ENCODE peak calls at places on chromosomes 1 and 21, in eight cellular contexts. One of them, this sample, is unnamed.
A peak's percentile ranks its signal among the peaks of the same experiment; 100 is the strongest.

GRCh38 chr1:34924759-34925555 is 4.5 kb downstream of the DLGAP3 start:
- DNase-seq in fibroblast of lung: peak; percentile 50
- DNase-seq in upper lobe of right lung: peak; percentile 80
- DNase-seq in transverse colon: peak; percentile 37
- DNase-seq in endothelial cell of umbilical vein: peak; percentile 41
- DNase-seq in astrocyte: peak; percentile 26
- DNase-seq in AG04450: peak; percentile 20
- DNase-seq in psoas muscle: peak; percentile 75
- DNase-seq in this sample: peak; percentile 76

GRCh38 chr1:32334864-32335618 is 992 bp downstream of the MARCKSL1 start:
- DNase-seq in fibroblast of lung: peak; percentile 37
- DNase-seq in upper lobe of right lung: peak; percentile 77
- DNase-seq in transverse colon: peak; percentile 65
- DNase-seq in endothelial cell of umbilical vein: peak; percentile 41
- DNase-seq in astrocyte: no peak
- DNase-seq in AG04450: no peak
- DNase-seq in psoas muscle: peak; percentile 61
- DNase-seq in this sample: peak; percentile 71

GRCh38 chr1:81613803-81614202 is 186.9 kb upstream of the ADGRL2 start:
- DNase-seq in fibroblast of lung: no peak
- DNase-seq in upper lobe of right lung: no peak
- DNase-seq in transverse colon: no peak
- DNase-seq in endothelial cell of umbilical vein: no peak
- DNase-seq in astrocyte: no peak
- DNase-seq in AG04450: no peak
- DNase-seq in psoas muscle: no peak
- DNase-seq in this sample: no peak

GRCh38 chr1:58155418-58156123 is 391.0 kb downstream of the OMA1 start:
- DNase-seq in fibroblast of lung: no peak
- DNase-seq in upper lobe of right lung: no peak
- DNase-seq in transverse colon: no peak
- DNase-seq in endothelial cell of umbilical vein: no peak
- DNase-seq in astrocyte: no peak
- DNase-seq in AG04450: no peak
- DNase-seq in psoas muscle: no peak
- DNase-seq in this sample: peak; percentile 24

GRCh38 chr1:197234581-197234980 is 33.5 kb upstream of the CRB1 start:
- DNase-seq in fibroblast of lung: no peak
- DNase-seq in upper lobe of right lung: no peak
- DNase-seq in transverse colon: no peak
- DNase-seq in endothelial cell of umbilical vein: no peak
- DNase-seq in astrocyte: no peak
- DNase-seq in AG04450: no peak
- DNase-seq in psoas muscle: no peak
- DNase-seq in this sample: no peak

GRCh38 chr1:74395492-74395891 is 116.9 kb downstream of the LRRC53 start:
- DNase-seq in fibroblast of lung: peak; percentile 27
- DNase-seq in upper lobe of right lung: no peak
- DNase-seq in transverse colon: no peak
- DNase-seq in endothelial cell of umbilical vein: no peak
- DNase-seq in astrocyte: peak; percentile 8
- DNase-seq in AG04450: peak; percentile 18
- DNase-seq in psoas muscle: no peak
- DNase-seq in this sample: peak; percentile 32

GRCh38 chr1:41537788-41538351 is 53.4 kb upstream of the EDN2 start:
- DNase-seq in fibroblast of lung: peak; percentile 77
- DNase-seq in upper lobe of right lung: peak; percentile 69
- DNase-seq in transverse colon: peak; percentile 58
- DNase-seq in endothelial cell of umbilical vein: peak; percentile 82
- DNase-seq in astrocyte: peak; percentile 66
- DNase-seq in AG04450: peak; percentile 69
- DNase-seq in psoas muscle: peak; percentile 90
- DNase-seq in this sample: peak; percentile 83

GRCh38 chr1:8629241-8630091 is 188.0 kb downstream of the RERE start:
- DNase-seq in fibroblast of lung: peak; percentile 41
- DNase-seq in upper lobe of right lung: no peak
- DNase-seq in transverse colon: peak; percentile 25
- DNase-seq in endothelial cell of umbilical vein: no peak
- DNase-seq in astrocyte: peak; percentile 33
- DNase-seq in AG04450: peak; percentile 29
- DNase-seq in psoas muscle: no peak
- DNase-seq in this sample: no peak

GRCh38 chr1:39089811-39090519 is 63.8 kb downstream of the NDUFS5 start:
- DNase-seq in fibroblast of lung: no peak
- DNase-seq in upper lobe of right lung: no peak
- DNase-seq in transverse colon: no peak
- DNase-seq in endothelial cell of umbilical vein: no peak
- DNase-seq in astrocyte: no peak
- DNase-seq in AG04450: no peak
- DNase-seq in psoas muscle: no peak
- DNase-seq in this sample: peak; percentile 63

GRCh38 chr1:115036814-115037535 is 7.3 kb downstream of the TSHB start:
- DNase-seq in fibroblast of lung: peak; percentile 11
- DNase-seq in upper lobe of right lung: no peak
- DNase-seq in transverse colon: no peak
- DNase-seq in endothelial cell of umbilical vein: no peak
- DNase-seq in astrocyte: no peak
- DNase-seq in AG04450: no peak
- DNase-seq in psoas muscle: no peak
- DNase-seq in this sample: no peak

GRCh38 chr21:32457360-32457840 is 44.9 kb downstream of the EVA1C start:
- DNase-seq in fibroblast of lung: no peak
- DNase-seq in upper lobe of right lung: peak; percentile 74
- DNase-seq in transverse colon: peak; percentile 82
- DNase-seq in endothelial cell of umbilical vein: peak; percentile 61
- DNase-seq in astrocyte: no peak
- DNase-seq in AG04450: no peak
- DNase-seq in psoas muscle: peak; percentile 58
- DNase-seq in this sample: peak; percentile 22

GRCh38 chr1:205313681-205314308 is 7.8 kb downstream of the NUAK2 start:
- DNase-seq in fibroblast of lung: peak; percentile 91
- DNase-seq in upper lobe of right lung: peak; percentile 74
- DNase-seq in transverse colon: peak; percentile 49
- DNase-seq in endothelial cell of umbilical vein: peak; percentile 67
- DNase-seq in astrocyte: peak; percentile 87
- DNase-seq in AG04450: peak; percentile 66
- DNase-seq in psoas muscle: peak; percentile 71
- DNase-seq in this sample: peak; percentile 46

GRCh38 chr1:151759241-151759640 is 4.1 kb downstream of the MRPL9 start:
- DNase-seq in fibroblast of lung: peak; percentile 2
- DNase-seq in upper lobe of right lung: no peak
- DNase-seq in transverse colon: no peak
- DNase-seq in endothelial cell of umbilical vein: no peak
- DNase-seq in astrocyte: no peak
- DNase-seq in AG04450: no peak
- DNase-seq in psoas muscle: no peak
- DNase-seq in this sample: no peak

GRCh38 chr1:245095903-245096302 is 58.9 kb upstream of the KIF26B start:
- DNase-seq in fibroblast of lung: no peak
- DNase-seq in upper lobe of right lung: no peak
- DNase-seq in transverse colon: no peak
- DNase-seq in endothelial cell of umbilical vein: no peak
- DNase-seq in astrocyte: no peak
- DNase-seq in AG04450: no peak
- DNase-seq in psoas muscle: no peak
- DNase-seq in this sample: no peak

GRCh38 chr21:29418813-29419212 is 120.1 kb downstream of the BACH1 start:
- DNase-seq in fibroblast of lung: no peak
- DNase-seq in upper lobe of right lung: no peak
- DNase-seq in transverse colon: no peak
- DNase-seq in endothelial cell of umbilical vein: no peak
- DNase-seq in astrocyte: no peak
- DNase-seq in AG04450: no peak
- DNase-seq in psoas muscle: no peak
- DNase-seq in this sample: no peak

GRCh38 chr1:246526380-246526779 is 19.3 kb upstream of the SMYD3 start:
- DNase-seq in fibroblast of lung: no peak
- DNase-seq in upper lobe of right lung: no peak
- DNase-seq in transverse colon: no peak
- DNase-seq in endothelial cell of umbilical vein: no peak
- DNase-seq in astrocyte: no peak
- DNase-seq in AG04450: no peak
- DNase-seq in psoas muscle: no peak
- DNase-seq in this sample: no peak

GRCh38 chr1:201636581-201636980 is 97.7 kb downstream of the NAV1 start:
- DNase-seq in fibroblast of lung: peak; percentile 80
- DNase-seq in upper lobe of right lung: no peak
- DNase-seq in transverse colon: no peak
- DNase-seq in endothelial cell of umbilical vein: peak; percentile 88
- DNase-seq in astrocyte: peak; percentile 72
- DNase-seq in AG04450: peak; percentile 85
- DNase-seq in psoas muscle: no peak
- DNase-seq in this sample: no peak

GRCh38 chr1:83769072-83769471 is 229.9 kb downstream of the TTLL7 start:
- DNase-seq in fibroblast of lung: no peak
- DNase-seq in upper lobe of right lung: no peak
- DNase-seq in transverse colon: no peak
- DNase-seq in endothelial cell of umbilical vein: no peak
- DNase-seq in astrocyte: no peak
- DNase-seq in AG04450: no peak
- DNase-seq in psoas muscle: no peak
- DNase-seq in this sample: no peak

GRCh38 chr1:174883361-174883760 is 116.4 kb upstream of the CACYBP start:
- DNase-seq in fibroblast of lung: peak; percentile 61
- DNase-seq in upper lobe of right lung: no peak
- DNase-seq in transverse colon: no peak
- DNase-seq in endothelial cell of umbilical vein: peak; percentile 7
- DNase-seq in astrocyte: peak; percentile 44
- DNase-seq in AG04450: no peak
- DNase-seq in psoas muscle: no peak
- DNase-seq in this sample: peak; percentile 5

GRCh38 chr21:42670884-42671283 is 17.5 kb downstream of the PDE9A start:
- DNase-seq in fibroblast of lung: no peak
- DNase-seq in upper lobe of right lung: no peak
- DNase-seq in transverse colon: no peak
- DNase-seq in endothelial cell of umbilical vein: no peak
- DNase-seq in astrocyte: no peak
- DNase-seq in AG04450: no peak
- DNase-seq in psoas muscle: no peak
- DNase-seq in this sample: no peak

GRCh38 chr1:182207300-182207699 is 145.8 kb upstream of the ZNF648 start:
- DNase-seq in fibroblast of lung: no peak
- DNase-seq in upper lobe of right lung: no peak
- DNase-seq in transverse colon: no peak
- DNase-seq in endothelial cell of umbilical vein: no peak
- DNase-seq in astrocyte: no peak
- DNase-seq in AG04450: no peak
- DNase-seq in psoas muscle: peak; percentile 71
- DNase-seq in this sample: no peak

GRCh38 chr1:203476223-203476622 is 617 bp downstream of the PRELP start:
- DNase-seq in fibroblast of lung: no peak
- DNase-seq in upper lobe of right lung: no peak
- DNase-seq in transverse colon: no peak
- DNase-seq in endothelial cell of umbilical vein: no peak
- DNase-seq in astrocyte: no peak
- DNase-seq in AG04450: no peak
- DNase-seq in psoas muscle: no peak
- DNase-seq in this sample: no peak

GRCh38 chr1:203473281-203473680 is 2.3 kb upstream of the PRELP start:
- DNase-seq in fibroblast of lung: no peak
- DNase-seq in upper lobe of right lung: peak; percentile 3
- DNase-seq in transverse colon: no peak
- DNase-seq in endothelial cell of umbilical vein: no peak
- DNase-seq in astrocyte: no peak
- DNase-seq in AG04450: no peak
- DNase-seq in psoas muscle: no peak
- DNase-seq in this sample: no peak

GRCh38 chr1:203473781-203474305 is 1.8 kb upstream of the PRELP start:
- DNase-seq in fibroblast of lung: no peak
- DNase-seq in upper lobe of right lung: peak; percentile 22
- DNase-seq in transverse colon: no peak
- DNase-seq in endothelial cell of umbilical vein: no peak
- DNase-seq in astrocyte: no peak
- DNase-seq in AG04450: no peak
- DNase-seq in psoas muscle: no peak
- DNase-seq in this sample: no peak

GRCh38 chr1:203477748-203478147 is 2.1 kb downstream of the PRELP start:
- DNase-seq in fibroblast of lung: no peak
- DNase-seq in upper lobe of right lung: no peak
- DNase-seq in transverse colon: no peak
- DNase-seq in endothelial cell of umbilical vein: no peak
- DNase-seq in astrocyte: no peak
- DNase-seq in AG04450: no peak
- DNase-seq in psoas muscle: no peak
- DNase-seq in this sample: no peak

GRCh38 chr1:203475012-203475981 is at the start of gene PRELP:
- DNase-seq in fibroblast of lung: peak; percentile 18
- DNase-seq in upper lobe of right lung: no peak
- DNase-seq in transverse colon: peak; percentile 54
- DNase-seq in endothelial cell of umbilical vein: no peak
- DNase-seq in astrocyte: no peak
- DNase-seq in AG04450: no peak
- DNase-seq in psoas muscle: peak; percentile 75
- DNase-seq in this sample: peak; percentile 26
- H3K4me3 ChIP-seq in fibroblast of lung: peak within 1 kb of the TSS; percentile 32
- H3K4me3 ChIP-seq in upper lobe of right lung: peak within 1 kb of the TSS; percentile 46
- H3K4me3 ChIP-seq in transverse colon: peak within 1 kb of the TSS; percentile 48
- H3K4me3 ChIP-seq in endothelial cell of umbilical vein: no peak within 1 kb of the TSS
- H3K4me3 ChIP-seq in astrocyte: no peak within 1 kb of the TSS
- H3K4me3 ChIP-seq in AG04450: peak within 1 kb of the TSS; percentile 10
- H3K4me3 ChIP-seq in psoas muscle: peak within 1 kb of the TSS; percentile 44
- H3K4me3 ChIP-seq in this sample: no peak within 1 kb of the TSS

GRCh38 chr1:183306317-183307042 is 111.7 kb downstream of the NMNAT2 start:
- DNase-seq in fibroblast of lung: no peak
- DNase-seq in upper lobe of right lung: no peak
- DNase-seq in transverse colon: no peak
- DNase-seq in endothelial cell of umbilical vein: peak; percentile 15
- DNase-seq in astrocyte: no peak
- DNase-seq in AG04450: no peak
- DNase-seq in psoas muscle: no peak
- DNase-seq in this sample: no peak
- TF ChIP-seq CTCF in fibroblast of lung: no peak
- TF ChIP-seq CTCF in upper lobe of right lung: peak; percentile 26
- TF ChIP-seq CTCF in transverse colon: peak; percentile 22
- TF ChIP-seq CTCF in endothelial cell of umbilical vein: peak; percentile 18
- TF ChIP-seq CTCF in astrocyte: peak; percentile 17
- TF ChIP-seq CTCF in AG04450: peak; percentile 42
- TF ChIP-seq CTCF in psoas muscle: peak; percentile 23
- TF ChIP-seq CTCF in this sample: no peak

GRCh38 chr1:12067900-12068821 is 5.1 kb downstream of the TNFRSF8 start:
- DNase-seq in fibroblast of lung: peak; percentile 86
- DNase-seq in upper lobe of right lung: no peak
- DNase-seq in transverse colon: no peak
- DNase-seq in endothelial cell of umbilical vein: no peak
- DNase-seq in astrocyte: peak; percentile 80
- DNase-seq in AG04450: peak; percentile 24
- DNase-seq in psoas muscle: no peak
- DNase-seq in this sample: no peak
- H3K27ac ChIP-seq in fibroblast of lung: peak overlapping the region; percentile 93
- H3K27ac ChIP-seq in upper lobe of right lung: no peak overlapping the region
- H3K27ac ChIP-seq in transverse colon: no peak overlapping the region
- H3K27ac ChIP-seq in endothelial cell of umbilical vein: no peak overlapping the region
- H3K27ac ChIP-seq in astrocyte: peak overlapping the region; percentile 21
- H3K27ac ChIP-seq in AG04450: peak overlapping the region; percentile 70
- H3K27ac ChIP-seq in psoas muscle: no peak overlapping the region
- H3K27ac ChIP-seq in this sample: no peak overlapping the region

DNA sequence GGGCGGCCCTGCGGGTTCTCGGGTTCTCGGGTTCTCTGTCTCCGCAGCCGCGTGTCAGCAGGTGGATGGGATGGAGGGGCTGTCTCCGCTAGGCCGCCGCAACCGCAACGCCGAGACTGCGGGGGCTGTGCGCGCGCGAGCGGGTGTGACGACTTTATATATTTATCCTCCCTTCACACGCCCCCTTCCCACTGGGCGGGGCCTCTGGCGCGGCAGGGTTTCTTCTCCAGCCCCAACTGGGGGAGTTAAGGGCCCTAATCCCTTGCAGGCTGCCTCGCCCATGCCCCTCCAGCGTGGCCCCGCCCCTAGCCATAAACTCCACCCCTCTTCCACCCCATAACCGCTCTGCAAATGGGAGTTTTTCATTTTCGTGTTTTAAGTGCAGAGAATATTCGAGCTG is 3.4 kb downstream of the IGSF21 start:
- DNase-seq in fibroblast of lung: no peak
- DNase-seq in upper lobe of right lung: no peak
- DNase-seq in transverse colon: peak; percentile 16
- DNase-seq in endothelial cell of umbilical vein: no peak
- DNase-seq in astrocyte: no peak
- DNase-seq in AG04450: no peak
- DNase-seq in psoas muscle: no peak
- DNase-seq in this sample: no peak
- H3K4me3 ChIP-seq in fibroblast of lung: no peak overlapping the region
- H3K4me3 ChIP-seq in upper lobe of right lung: no peak overlapping the region
- H3K4me3 ChIP-seq in transverse colon: peak overlapping the region; percentile 30
- H3K4me3 ChIP-seq in endothelial cell of umbilical vein: no peak overlapping the region
- H3K4me3 ChIP-seq in astrocyte: no peak overlapping the region
- H3K4me3 ChIP-seq in AG04450: no peak overlapping the region
- H3K4me3 ChIP-seq in psoas muscle: peak overlapping the region; percentile 18
- H3K4me3 ChIP-seq in this sample: no peak overlapping the region